ENCODE peak calls at places on chromosomes 6 and 20, in four cellular contexts. N is HT1080, K is mucosa of gallbladder, J is DMS53. X is an unnamed sample.

GRCh38 chr6:116392158-116393032 is 21.6 kb downstream of the DSE start:
- DNase-seq in N (peak; percentile 33), K (no peak), J (no peak), X (no peak)

GRCh38 chr6:15285682-15286294 is 39.9 kb downstream of the JARID2 start:
- DNase-seq in N (no peak), K (no peak), J (no peak), X (no peak)

GRCh38 chr20:31565699-31566331 is 39.3 kb upstream of the ID1 start:
- DNase-seq in N (no peak), K (no peak), J (peak; percentile 90), X (no peak)

GRCh38 chr6:1024587-1024986 is 287.3 kb upstream of the FOXQ1 start:
- DNase-seq in N (peak; percentile 85), K (no peak), J (no peak), X (peak; percentile 84)

GRCh38 chr6:20702366-20702765 is 168.1 kb downstream of the CDKAL1 start:
- DNase-seq in N (no peak), K (no peak), J (no peak), X (no peak)

GRCh38 chr6:21856844-21857243 is 263.3 kb downstream of the SOX4 start:
- DNase-seq in N (no peak), K (no peak), J (no peak), X (no peak)

GRCh38 chr20:37669062-37669772 is 24.6 kb upstream of the CTNNBL1 start:
- DNase-seq in N (peak; percentile 51), K (no peak), J (peak; percentile 45), X (no peak)

GRCh38 chr6:166106076-166106686 is 61.5 kb downstream of the TBXT start:
- DNase-seq in N (peak; percentile 43), K (peak; percentile 80), J (peak; percentile 84), X (peak; percentile 40)

GRCh38 chr6:44457606-44458005 is 70.1 kb downstream of the CDC5L start:
- DNase-seq in N (no peak), K (no peak), J (no peak), X (no peak)

GRCh38 chr6:1739680-1740079 is 130.0 kb downstream of the FOXC1 start:
- DNase-seq in N (no peak), K (no peak), J (no peak), X (no peak)

GRCh38 chr6:158648682-158649131 is 1.1 kb upstream of the SYTL3 start:
- DNase-seq in N (peak; percentile 87), K (no peak), J (no peak), X (no peak)

GRCh38 chr6:35017461-35018183 is 123.5 kb downstream of the TCP11 start:
- DNase-seq in N (no peak), K (no peak), J (no peak), X (no peak)

GRCh38 chr6:157099912-157100593 is 223.3 kb downstream of the TMEM242 start:
- DNase-seq in N (no peak), K (peak; percentile 23), J (no peak), X (no peak)

GRCh38 chr6:41568585-41569384 is 22.6 kb downstream of the FOXP4 start:
- DNase-seq in N (no peak), K (peak; percentile 37), J (peak; percentile 99), X (peak; percentile 75)

GRCh38 chr20:11890331-11891080 is 27.2 kb upstream of the BTBD3 start:
- DNase-seq in N (peak; percentile 87), K (peak; percentile 88), J (peak; percentile 98), X (peak; percentile 89)

GRCh38 chr20:46118481-46119020 is 437 bp downstream of the CD40 start:
- DNase-seq in N (no peak), K (no peak), J (no peak), X (peak; percentile 35)